ENCODE peak calls at places on chromosomes 13 and 19, in nine cellular contexts. Y is nucleus accumbens; G is right lobe of liver; Z is activated CD4-positive, alpha-beta T cell treated with anti-CD3 and anti-CD28 coated beads, Interleukin-2, amount 50 U/mL, for 24 hours; Q is AG08396; S is occipital lobe; L is EL; W is GM19239; T is RCC 7860. V is an unnamed sample.

GRCh38 chr19:54670576-54671347 is 8.0 kb downstream of the LILRB4 start:
- DNase-seq in L (no peak), T (no peak), Q (no peak), S (no peak), W (no peak), Y (no peak), Z (no peak), G (no peak), V (peak)

GRCh38 chr19:58353717-58354477 is 605 bp upstream of the A1BG start:
- DNase-seq in Y (no peak), W (no peak), L (no peak), G (no peak), S (no peak), Z (no peak), T (no peak), Q (no peak), V (no peak)

GRCh38 chr13:114112231-114112825 is 20.1 kb downstream of the RASA3 start:
- DNase-seq in Z (no peak), T (no peak), W (no peak), S (no peak), G (peak), Q (no peak), L (no peak), Y (no peak), V (no peak)

GRCh38 chr13:112464720-112465119 is 88.6 kb downstream of the SPACA7 start:
- DNase-seq in W (no peak), G (no peak), S (no peak), Y (no peak), Q (no peak), Z (no peak), T (no peak), L (no peak), V (no peak)

GRCh38 chr19:58558623-58559274 is 338 bp upstream of the UBE2M start:
- DNase-seq in G (peak), Q (peak), T (peak), W (peak), L (peak), Z (peak), Y (no peak), S (no peak), V (peak)

GRCh38 chr19:50668416-50669318 is 19.4 kb downstream of the C19orf81 start:
- DNase-seq in W (no peak), Q (no peak), S (no peak), Y (no peak), Z (no peak), G (no peak), T (no peak), L (no peak), V (no peak)

GRCh38 chr19:44607049-44607448 is 6.3 kb upstream of the IGSF23 start:
- DNase-seq in W (no peak), Y (no peak), T (peak), L (peak), G (no peak), S (no peak), Z (no peak), Q (no peak), V (no peak)

GRCh38 chr13:70080030-70080429 is 27.6 kb upstream of the ATXN8OS start:
- DNase-seq in Q (no peak), G (no peak), Y (no peak), L (no peak), T (no peak), W (no peak), Z (no peak), S (no peak), V (peak)

GRCh38 chr19:21463449-21464105 is 41.8 kb upstream of the ZNF429 start:
- DNase-seq in S (no peak), Q (no peak), L (peak), W (peak), Z (no peak), G (no peak), Y (peak), T (no peak), V (no peak)

GRCh38 chr19:7539827-7540425 is 4.4 kb downstream of the PNPLA6 start:
- DNase-seq in T (no peak), Z (no peak), G (no peak), L (no peak), S (no peak), W (no peak), Q (no peak), Y (no peak), V (no peak)

GRCh38 chr19:32219881-32220552 is 125.4 kb upstream of the ZNF507 start:
- DNase-seq in Y (peak), W (no peak), G (no peak), T (no peak), L (no peak), S (no peak), Q (no peak), Z (no peak), V (no peak)

GRCh38 chr19:1223018-1223855 is 14.6 kb downstream of the CBARP start:
- DNase-seq in Y (no peak), T (peak), Z (no peak), L (peak), Q (peak), W (peak), S (no peak), G (no peak), V (no peak)

GRCh38 chr19:20078696-20079095 is 896 bp downstream of the ZNF90 start:
- DNase-seq in W (no peak), Z (no peak), S (no peak), Y (peak), Q (peak), G (no peak), L (peak), T (no peak), V (peak)

GRCh38 chr13:41931337-41931736 is 29.6 kb downstream of the VWA8 start:
- DNase-seq in W (no peak), Z (no peak), T (no peak), G (no peak), S (no peak), Y (no peak), L (peak), Q (no peak), V (no peak)

GRCh38 chr13:29763426-29764180 is 86.8 kb downstream of the UBL3 start:
- DNase-seq in T (no peak), W (no peak), L (peak), Y (no peak), Z (no peak), Q (no peak), G (no peak), S (no peak), V (no peak)

GRCh38 chr13:76455960-76456359 is 430.2 kb downstream of the KCTD12 start:
- DNase-seq in L (peak), Z (no peak), S (no peak), W (no peak), G (no peak), T (no peak), Y (no peak), Q (peak), V (no peak)

GRCh38 chr19:4575267-4575793 is 15.8 kb upstream of the SEMA6B start:
- DNase-seq in Z (no peak), T (peak), W (no peak), G (no peak), S (no peak), L (peak), Q (peak), Y (no peak), V (no peak)

GRCh38 chr13:94173312-94173854 is 306.1 kb downstream of the DCT start:
- DNase-seq in Y (no peak), G (no peak), Q (peak), L (peak), T (peak), Z (no peak), S (no peak), W (no peak), V (no peak)

GRCh38 chr13:98216711-98217110 is 39.6 kb upstream of the RNF113B start:
- DNase-seq in L (no peak), Z (no peak), W (no peak), Q (no peak), Y (no peak), S (no peak), G (no peak), T (no peak), V (no peak)

GRCh38 chr13:60716296-60716695 is 319.3 kb downstream of the TDRD3 start:
- DNase-seq in G (no peak), S (no peak), Y (no peak), Q (no peak), L (no peak), Z (no peak), W (no peak), T (no peak), V (no peak)

GRCh38 chr13:31168166-31168565 is 6.5 kb upstream of the HSPH1 start:
- DNase-seq in Y (no peak), T (no peak), Z (no peak), S (no peak), Q (no peak), G (no peak), W (no peak), L (no peak), V (no peak)

GRCh38 chr13:95296326-95296939 is 4.8 kb downstream of the ABCC4 start:
- DNase-seq in Q (peak), L (no peak), G (peak), Y (peak), T (no peak), Z (no peak), W (no peak), S (no peak), V (peak)

GRCh38 chr19:16571283-16571682 is 932 bp downstream of the SLC35E1 start:
- DNase-seq in S (no peak), L (peak), Z (no peak), W (no peak), G (no peak), Q (no peak), T (peak), Y (no peak), V (no peak)

GRCh38 chr19:16306728-16307402 is 17.8 kb upstream of the KLF2 start:
- DNase-seq in L (no peak), T (no peak), Y (no peak), Q (no peak), Z (no peak), S (no peak), G (no peak), W (no peak), V (no peak)

GRCh38 chr13:73938375-73939070 is 195.7 kb downstream of the KLF12 start:
- DNase-seq in Y (no peak), Z (no peak), T (peak), S (no peak), Q (peak), G (no peak), L (peak), W (no peak), V (peak)

GRCh38 chr13:32246468-32246867 is 68.7 kb downstream of the ZAR1L start:
- DNase-seq in Q (peak), W (peak), T (peak), S (no peak), L (peak), G (peak), Z (no peak), Y (peak), V (peak)

GRCh38 chr13:26721251-26721939 is 39.2 kb downstream of the GPR12 start:
- DNase-seq in W (peak), Y (peak), Z (peak), T (no peak), S (peak), G (no peak), L (no peak), Q (no peak), V (peak)